ENCODE peak calls at places on chromosomes 3 and 15, in seven cellular contexts. W, P, M, V, F, I and D are unnamed samples.

GRCh38 chr3:39541917-39542329 is 74.4 kb downstream of the MOBP start:
- DNase-seq in W (no peak), P (no peak), M (peak), V (peak), F (peak), I (no peak), D (no peak)

GRCh38 chr15:30903497-30904187 is at the start of gene FAN1:
- DNase-seq in W (peak), P (peak), M (peak), V (peak), F (peak), I (peak), D (peak)

GRCh38 chr3:73572371-73572770 is 52.4 kb downstream of the PDZRN3 start:
- DNase-seq in W (no peak), P (peak), M (no peak), V (no peak), F (no peak), I (no peak), D (no peak)

GRCh38 chr15:40843885-40844542 is at the start of gene SPINT1:
- DNase-seq in W (peak), P (peak), M (peak), V (no peak), F (peak), I (no peak), D (no peak)

GRCh38 chr3:49199900-49200281 is 28.5 kb downstream of the KLHDC8B start:
- DNase-seq in W (no peak), P (no peak), M (no peak), V (no peak), F (no peak), I (no peak), D (no peak)

GRCh38 chr15:49313650-49314049 is 109.4 kb upstream of the FGF7 start:
- DNase-seq in W (no peak), P (no peak), M (no peak), V (no peak), F (no peak), I (no peak), D (no peak)

GRCh38 chr15:92430067-92430435 is 36.4 kb downstream of the ST8SIA2 start:
- DNase-seq in W (no peak), P (no peak), M (no peak), V (no peak), F (no peak), I (no peak), D (no peak)

GRCh38 chr3:187104956-187105355 is 34.3 kb downstream of the RPL39L start:
- DNase-seq in W (no peak), P (no peak), M (no peak), V (no peak), F (no peak), I (no peak), D (no peak)

GRCh38 chr15:93829115-93829849 is 402.1 kb upstream of the MCTP2 start:
- DNase-seq in W (no peak), P (no peak), M (no peak), V (no peak), F (no peak), I (no peak), D (no peak)

GRCh38 chr3:126529585-126530170 is 5.7 kb downstream of the CHST13 start:
- DNase-seq in W (no peak), P (no peak), M (no peak), V (no peak), F (no peak), I (no peak), D (peak)

GRCh38 chr15:35741881-35742280 is 195.9 kb upstream of the DPH6 start:
- DNase-seq in W (no peak), P (no peak), M (no peak), V (no peak), F (no peak), I (no peak), D (no peak)

GRCh38 chr3:196108075-196108743 is 26.3 kb upstream of the TFRC start:
- DNase-seq in W (no peak), P (no peak), M (no peak), V (no peak), F (peak), I (no peak), D (no peak)

GRCh38 chr15:58179206-58179605 is 41.0 kb downstream of the AQP9 start:
- DNase-seq in W (no peak), P (no peak), M (no peak), V (no peak), F (peak), I (no peak), D (no peak)

GRCh38 chr3:68728343-68728742 is 204.0 kb downstream of the TAFA4 start:
- DNase-seq in W (no peak), P (no peak), M (no peak), V (no peak), F (no peak), I (no peak), D (no peak)

GRCh38 chr3:116470589-116470988 is 25.3 kb upstream of the LSAMP start:
- DNase-seq in W (no peak), P (no peak), M (no peak), V (no peak), F (no peak), I (no peak), D (no peak)

GRCh38 chr3:101964861-101965260 is 115.5 kb downstream of the NFKBIZ start:
- DNase-seq in W (no peak), P (no peak), M (no peak), V (no peak), F (no peak), I (no peak), D (no peak)

GRCh38 chr3:129628169-129628522 is 21.7 kb upstream of the PLXND1 start:
- DNase-seq in W (no peak), P (no peak), M (no peak), V (no peak), F (no peak), I (no peak), D (no peak)

GRCh38 chr3:5841609-5842008 is 654.1 kb downstream of the EDEM1 start:
- DNase-seq in W (no peak), P (no peak), M (no peak), V (no peak), F (no peak), I (no peak), D (no peak)

GRCh38 chr3:170631755-170632488 is 46.0 kb upstream of the SLC7A14 start:
- DNase-seq in W (no peak), P (no peak), M (no peak), V (no peak), F (no peak), I (peak), D (no peak)

GRCh38 chr3:147371141-147371540 is 35.2 kb downstream of the ZIC4 start:
- DNase-seq in W (no peak), P (no peak), M (no peak), V (no peak), F (no peak), I (peak), D (no peak)

GRCh38 chr3:46566040-46566631 is at the start of gene LRRC2:
- DNase-seq in W (no peak), P (peak), M (peak), V (no peak), F (peak), I (no peak), D (peak)

GRCh38 chr15:76191539-76192244 is 119.6 kb downstream of the ETFA start:
- DNase-seq in W (no peak), P (no peak), M (no peak), V (no peak), F (no peak), I (no peak), D (no peak)

GRCh38 chr15:82942691-82943090 is 9.8 kb downstream of the HOMER2 start:
- DNase-seq in W (peak), P (no peak), M (peak), V (peak), F (no peak), I (no peak), D (no peak)

GRCh38 chr3:14646150-14646573 is 5.4 kb upstream of the CCDC174 start:
- DNase-seq in W (no peak), P (no peak), M (no peak), V (no peak), F (no peak), I (no peak), D (no peak)

GRCh38 chr3:38950585-38950984 is 101.2 kb downstream of the SCN11A start:
- DNase-seq in W (no peak), P (no peak), M (no peak), V (no peak), F (no peak), I (no peak), D (no peak)

GRCh38 chr3:41249318-41249717 is 50.0 kb downstream of the CTNNB1 start:
- DNase-seq in W (no peak), P (no peak), M (no peak), V (no peak), F (no peak), I (no peak), D (no peak)

GRCh38 chr3:11534011-11534782 is 109.5 kb downstream of the VGLL4 start:
- DNase-seq in W (no peak), P (no peak), M (peak), V (no peak), F (no peak), I (no peak), D (no peak)

GRCh38 chr3:70861234-70861633 is 548.8 kb upstream of the MDFIC2 start:
- DNase-seq in W (no peak), P (no peak), M (no peak), V (no peak), F (no peak), I (no peak), D (no peak)

GRCh38 chr3:152688313-152688712 is 146.6 kb upstream of the P2RY1 start:
- DNase-seq in W (no peak), P (no peak), M (no peak), V (no peak), F (no peak), I (no peak), D (no peak)

GRCh38 chr3:15892828-15893227 is 95.0 kb upstream of the ANKRD28 start:
- DNase-seq in W (no peak), P (no peak), M (no peak), V (no peak), F (no peak), I (no peak), D (no peak)
- TF ChIP-seq POLR2A in W (no peak), P (no peak), M (no peak), V (no peak), F (no peak), I (no peak), D (no peak)

GRCh38 chr3:142225885-142226215 is 465 bp upstream of the GK5 start:
- DNase-seq in W (no peak), P (no peak), M (no peak), V (no peak), F (no peak), I (no peak), D (no peak)

GRCh38 chr3:142223282-142223681 is 2.1 kb downstream of the GK5 start:
- DNase-seq in W (no peak), P (no peak), M (no peak), V (no peak), F (no peak), I (no peak), D (no peak)

GRCh38 chr3:142226474-142226873 is 1.1 kb upstream of the GK5 start:
- DNase-seq in W (no peak), P (no peak), M (no peak), V (peak), F (no peak), I (no peak), D (no peak)

GRCh38 chr3:142228964-142229363 is 3.6 kb upstream of the GK5 start:
- DNase-seq in W (no peak), P (no peak), M (no peak), V (no peak), F (no peak), I (no peak), D (no peak)

GRCh38 chr3:142224482-142225072 is 808 bp downstream of the GK5 start:
- DNase-seq in W (peak), P (no peak), M (no peak), V (no peak), F (no peak), I (no peak), D (no peak)
- H3K27ac ChIP-seq in W (peak), P (peak), M (peak), V (peak), F (peak), I (peak), D (peak)

GRCh38 chr3:33113772-33114621 is at the start of gene CRTAP:
- DNase-seq in W (peak), P (peak), M (peak), V (peak), F (peak), I (peak), D (peak)
- TF ChIP-seq POLR2A in W (no peak), P (peak), M (peak), V (peak), F (peak), I (no peak), D (no peak)

GRCh38 chr15:85727068-85727467 is 67.7 kb downstream of the KLHL25 start:
- DNase-seq in W (no peak), P (no peak), M (no peak), V (no peak), F (no peak), I (no peak), D (no peak)

GRCh38 chr15:85723960-85724945 is 70.5 kb downstream of the KLHL25 start:
- DNase-seq in W (no peak), P (no peak), M (no peak), V (no peak), F (no peak), I (no peak), D (no peak)

GRCh38 chr15:85725019-85725418 is 69.7 kb downstream of the KLHL25 start:
- DNase-seq in W (no peak), P (no peak), M (no peak), V (no peak), F (no peak), I (no peak), D (no peak)

GRCh38 chr15:85725564-85725963 is 69.2 kb downstream of the KLHL25 start:
- DNase-seq in W (no peak), P (no peak), M (no peak), V (no peak), F (no peak), I (no peak), D (no peak)

DNA sequence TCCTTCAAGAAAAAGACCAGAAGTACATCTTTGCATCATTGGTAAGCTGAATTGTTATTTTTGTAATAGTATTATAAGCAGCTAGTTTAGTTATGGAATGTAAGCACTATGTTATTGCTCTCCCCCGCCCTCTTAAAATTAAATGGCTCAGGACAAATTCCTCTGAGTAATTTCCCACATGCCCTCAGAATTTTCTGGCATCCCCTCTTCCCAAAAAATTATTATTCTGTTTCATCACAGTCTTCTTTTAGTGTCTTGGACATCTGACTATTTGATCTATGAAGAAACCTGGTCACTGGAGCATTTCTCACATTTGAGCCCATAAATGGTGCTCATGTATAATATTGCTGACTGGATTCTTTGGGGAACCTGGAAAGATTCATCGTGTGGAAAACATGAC is 68.3 kb downstream of the KLHL25 start:
- DNase-seq in W (no peak), P (no peak), M (no peak), V (no peak), F (no peak), I (no peak), D (no peak)
- H3K27ac ChIP-seq in W (peak), P (peak), M (peak), V (no peak), F (no peak), I (peak), D (peak)

GRCh38 chr15:65610871-65611718 is at the start of gene INTS14:
- DNase-seq in W (peak), P (peak), M (peak), V (peak), F (peak), I (peak), D (peak)
- TF ChIP-seq POLR2A in W (peak), P (peak), M (peak), V (peak), F (peak), I (peak), D (peak)

GRCh38 chr3:171977860-171978259 is 61.5 kb upstream of the FNDC3B start:
- DNase-seq in W (no peak), P (no peak), M (no peak), V (no peak), F (peak), I (no peak), D (no peak)
- H3K27ac ChIP-seq in W (no peak), P (no peak), M (no peak), V (no peak), F (peak), I (no peak), D (no peak)